ENCODE peak calls at places on chromosomes 7 and 10, in five cellular contexts. Y is HepG2, X is SK-N-SH, U is GM12878, R is K562. L is an unnamed sample.

GRCh38 chr7:16810112-16810511 is 5.3 kb upstream of the AGR2 start:
- DNase-seq in R (no peak), Y (no peak), X (no peak), U (no peak), L (no peak)

GRCh38 chr7:2261611-2262010 is 19.6 kb downstream of the NUDT1 start:
- DNase-seq in X (no peak), R (no peak), Y (no peak), U (no peak), L (no peak)

GRCh38 chr7:121504478-121504877 is 108.4 kb upstream of the FAM3C start:
- DNase-seq in Y (no peak), X (no peak), R (no peak), U (no peak), L (no peak)

GRCh38 chr7:139598642-139599041 is 75.2 kb downstream of the CLEC2L start:
- DNase-seq in X (no peak), R (no peak), U (no peak), Y (no peak), L (no peak)

GRCh38 chr10:130561681-130562080 is 425.5 kb downstream of the GLRX3 start:
- DNase-seq in R (no peak), X (no peak), U (no peak), Y (no peak), L (no peak)

GRCh38 chr7:2405601-2406345 is 2.4 kb downstream of the CHST12 start:
- DNase-seq in Y (no peak), X (no peak), R (no peak), U (peak; percentile 89), L (no peak)

GRCh38 chr7:157485361-157485831 is 148.6 kb downstream of the DNAJB6 start:
- DNase-seq in Y (no peak), R (no peak), U (no peak), X (no peak), L (no peak)

GRCh38 chr7:102450242-102450641 is 14.4 kb downstream of the ALKBH4 start:
- DNase-seq in Y (no peak), X (no peak), R (no peak), U (no peak), L (no peak)

GRCh38 chr7:157397751-157398691 is 61.2 kb downstream of the DNAJB6 start:
- DNase-seq in R (peak; percentile 57), U (no peak), Y (peak; percentile 64), X (peak; percentile 86), L (peak; percentile 85)

GRCh38 chr7:43921423-43921822 is 4.8 kb upstream of the UBE2D4 start:
- DNase-seq in Y (no peak), R (no peak), X (no peak), U (no peak), L (no peak)

GRCh38 chr10:74669210-74669609 is 157.2 kb upstream of the KAT6B start:
- DNase-seq in U (no peak), R (no peak), X (peak; percentile 52), Y (no peak), L (no peak)

GRCh38 chr7:45582136-45582742 is 8.1 kb downstream of the ADCY1 start:
- DNase-seq in X (no peak), Y (no peak), U (no peak), R (no peak), L (no peak)

GRCh38 chr10:19730071-19730470 is 86.2 kb upstream of the PLXDC2 start:
- DNase-seq in Y (no peak), U (no peak), R (no peak), X (no peak), L (no peak)

GRCh38 chr10:32139223-32140073 is 83.2 kb upstream of the KIF5B start:
- DNase-seq in Y (peak; percentile 57), X (peak; percentile 20), U (no peak), R (peak; percentile 86), L (peak; percentile 64)
- TF ChIP-seq FOXM1 in Y (no peak), X (no peak), U (no peak), R (peak; percentile 41), L (no peak)

DNA sequence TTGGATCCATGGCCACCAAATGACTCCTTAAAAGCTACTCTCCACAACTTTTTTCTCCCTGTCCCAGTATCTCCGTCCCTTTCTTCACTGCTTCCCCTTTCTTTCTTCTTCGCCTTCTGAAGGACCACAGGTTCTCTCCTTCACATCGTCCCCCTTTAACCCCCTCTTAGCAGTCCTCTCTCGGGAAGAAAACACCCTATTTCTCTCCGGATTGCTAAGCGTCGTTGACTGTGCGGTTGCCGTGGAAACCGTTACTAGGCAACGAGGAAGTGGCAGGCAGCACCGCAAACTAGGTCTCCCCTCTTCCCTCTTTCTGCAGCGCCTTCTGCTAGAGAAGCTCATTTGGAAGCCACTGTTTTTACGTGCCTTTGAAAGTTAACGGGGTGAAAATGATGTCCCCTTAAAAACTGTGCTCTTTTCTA is at the start of gene ENKUR:
- DNase-seq in U (no peak), R (peak; percentile 84), X (peak; percentile 74), Y (peak; percentile 84), L (peak; percentile 87)
- TF ChIP-seq FOXM1 in U (no peak), R (no peak), X (no peak), Y (no peak), L (no peak)

DNA sequence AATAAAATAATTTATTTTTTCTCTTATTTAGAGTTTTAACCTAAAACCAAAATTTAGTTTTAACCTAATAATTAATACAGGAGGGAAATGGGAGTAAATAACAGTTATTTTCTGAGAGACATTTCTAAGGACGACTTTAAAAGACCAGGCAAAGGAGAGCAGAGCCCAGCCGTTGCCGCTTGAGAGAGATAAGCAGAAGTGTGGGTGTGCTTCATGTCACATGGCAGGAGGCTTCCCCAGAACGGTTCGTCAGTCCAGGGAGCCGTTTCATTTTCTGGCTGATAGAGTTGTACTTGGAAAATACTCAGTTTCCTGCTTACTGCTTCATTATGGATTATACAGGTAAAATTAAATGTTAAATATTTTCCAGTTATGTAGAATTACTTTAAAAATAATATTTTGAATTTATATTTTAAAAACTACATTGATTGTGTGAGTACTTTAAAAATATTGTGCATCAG is 61.4 kb downstream of the ST7 start:
- DNase-seq in X (peak; percentile 66), R (peak; percentile 79), U (no peak), Y (no peak), L (peak; percentile 44)
- TF ChIP-seq FOXM1 in X (no peak), R (peak; percentile 93), U (no peak), Y (no peak), L (no peak)

DNA sequence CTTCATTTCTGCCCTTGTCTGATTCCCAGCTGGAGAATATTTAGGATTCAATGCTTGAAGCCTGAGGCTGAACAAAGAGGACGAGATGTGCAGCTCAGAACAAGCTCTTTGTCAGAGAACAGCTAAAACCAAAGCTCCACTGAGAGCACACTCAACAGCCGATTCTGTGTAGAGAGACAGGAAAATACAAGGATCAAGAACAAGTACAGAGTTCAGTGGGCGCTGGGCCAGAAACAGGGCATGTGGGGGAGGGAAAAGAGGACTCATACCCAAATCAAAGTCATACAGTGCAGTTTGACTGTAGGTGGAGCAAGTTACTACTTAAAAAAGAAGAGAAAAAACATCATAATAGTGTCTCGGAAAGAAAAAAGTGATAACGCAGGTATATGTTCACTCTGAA is at the start of gene AGMO:
- DNase-seq in R (no peak), U (no peak), X (no peak), Y (peak; percentile 39), L (no peak)
- TF ChIP-seq FOXM1 in R (no peak), U (no peak), X (no peak), Y (no peak), L (no peak)